ENCODE peak calls at places on chromosomes 12 and 14, in eight cellular contexts. C, A, O, B, P, D, R and Z are unnamed samples.

GRCh38 chr12:121296618-121297476 is at the start of gene CAMKK2:
- DNase-seq in A (peak; percentile 70), R (peak; percentile 95), P (peak; percentile 94), O (peak; percentile 89), C (peak; percentile 77), B (peak; percentile 73), D (peak; percentile 91), Z (peak; percentile 79)

GRCh38 chr14:68662395-68662794 is 130.5 kb downstream of the ZFP36L1 start:
- DNase-seq in R (no peak), C (no peak), O (no peak), A (peak; percentile 16), P (no peak), D (no peak), B (no peak), Z (no peak)

GRCh38 chr12:102365365-102365764 is 115.0 kb downstream of the IGF1 start:
- DNase-seq in R (no peak), D (no peak), B (no peak), A (no peak), O (no peak), C (no peak), P (no peak), Z (no peak)

GRCh38 chr12:106119301-106119700 is 19.5 kb downstream of the NUAK1 start:
- DNase-seq in P (no peak), C (no peak), A (no peak), R (no peak), D (no peak), O (no peak), B (no peak), Z (no peak)

GRCh38 chr14:97107070-97107469 is 309.9 kb downstream of the VRK1 start:
- DNase-seq in P (no peak), B (no peak), C (no peak), R (no peak), O (no peak), D (peak; percentile 99), A (no peak), Z (no peak)

GRCh38 chr12:74538491-74539258 is 1.0 kb downstream of the ATXN7L3B start:
- DNase-seq in B (peak; percentile 14), R (peak; percentile 17), C (peak; percentile 60), A (no peak), O (peak; percentile 21), D (peak; percentile 26), P (no peak), Z (peak; percentile 21)

GRCh38 chr14:20498622-20499021 is 6.7 kb upstream of the RNASE10 start:
- DNase-seq in B (no peak), P (no peak), O (no peak), C (no peak), D (no peak), A (no peak), R (no peak), Z (no peak)

GRCh38 chr14:55585854-55586253 is 5.8 kb downstream of the KTN1 start:
- DNase-seq in O (no peak), A (peak; percentile 73), R (peak; percentile 53), B (peak; percentile 51), C (no peak), D (peak; percentile 51), P (no peak), Z (peak; percentile 32)

GRCh38 chr14:96204151-96205058 is at the start of gene BDKRB2:
- DNase-seq in C (no peak), D (peak; percentile 71), P (peak; percentile 93), R (peak; percentile 96), O (peak; percentile 86), A (peak; percentile 92), B (peak; percentile 91), Z (peak; percentile 85)

GRCh38 chr12:119475650-119476049 is 117.9 kb upstream of the TMEM233 start:
- DNase-seq in D (no peak), C (no peak), P (no peak), R (no peak), O (no peak), B (no peak), A (no peak), Z (no peak)

GRCh38 chr12:121669525-121669908 is at the start of gene MORN3:
- DNase-seq in R (no peak), B (no peak), D (peak; percentile 29), O (no peak), C (no peak), P (no peak), A (no peak), Z (no peak)

GRCh38 chr12:49930515-49931288 is 19.8 kb upstream of the AQP2 start:
- DNase-seq in D (peak; percentile 59), O (no peak), R (peak; percentile 69), A (peak; percentile 83), B (peak; percentile 62), P (no peak), C (no peak), Z (peak; percentile 71)

GRCh38 chr12:27595231-27595642 is 71.2 kb downstream of the PPFIBP1 start:
- DNase-seq in C (no peak), P (peak; percentile 48), B (peak; percentile 95), O (peak; percentile 40), D (peak; percentile 30), R (peak; percentile 94), A (peak; percentile 89), Z (no peak)

GRCh38 chr14:26867171-26867757 is 269.4 kb upstream of the NOVA1 start:
- DNase-seq in A (no peak), C (no peak), D (peak; percentile 72), R (no peak), O (no peak), P (no peak), B (no peak), Z (no peak)

GRCh38 chr12:6310771-6311610 is 509 bp downstream of the PLEKHG6 start:
- DNase-seq in B (no peak), C (no peak), D (no peak), R (no peak), P (peak; percentile 79), A (no peak), O (no peak), Z (no peak)

GRCh38 chr12:6314776-6315175 is 4.3 kb downstream of the PLEKHG6 start:
- DNase-seq in C (no peak), O (no peak), D (no peak), A (no peak), B (no peak), R (no peak), P (peak; percentile 69), Z (no peak)

GRCh38 chr12:6313326-6313940 is 3.0 kb downstream of the PLEKHG6 start:
- DNase-seq in C (no peak), A (no peak), O (no peak), R (no peak), D (peak; percentile 27), B (no peak), P (peak; percentile 83), Z (peak; percentile 69)

GRCh38 chr12:6311822-6312528 is 1.5 kb downstream of the PLEKHG6 start:
- DNase-seq in C (no peak), D (no peak), P (peak; percentile 51), B (no peak), A (no peak), O (no peak), R (no peak), Z (no peak)

GRCh38 chr12:6312529-6313325 is 2.2 kb downstream of the PLEKHG6 start:
- DNase-seq in A (no peak), R (peak; percentile 38), O (peak; percentile 92), C (peak; percentile 29), B (no peak), P (peak; percentile 88), D (peak; percentile 71), Z (peak; percentile 96)
- H3K4me3 ChIP-seq in A (no peak overlapping the region), R (peak overlapping the region; percentile 45), O (peak overlapping the region; percentile 19), C (no peak overlapping the region), B (no peak overlapping the region), P (no peak overlapping the region), D (peak overlapping the region; percentile 7), Z (no peak overlapping the region)

GRCh38 chr14:72519543-72519942 is 374.4 kb downstream of the DPF3 start:
- DNase-seq in O (no peak), P (no peak), B (no peak), A (no peak), R (no peak), D (no peak), C (no peak), Z (no peak)

GRCh38 chr14:72521045-72521444 is 372.9 kb downstream of the DPF3 start:
- DNase-seq in B (no peak), P (no peak), O (no peak), A (no peak), D (peak; percentile 54), C (peak; percentile 67), R (no peak), Z (peak; percentile 32)

GRCh38 chr14:72517736-72518135 is 376.2 kb downstream of the DPF3 start:
- DNase-seq in D (no peak), C (no peak), P (no peak), O (no peak), R (peak; percentile 36), B (no peak), A (no peak), Z (no peak)

GRCh38 chr14:72516936-72517408 is 376.9 kb downstream of the DPF3 start:
- DNase-seq in P (no peak), C (peak; percentile 72), O (peak; percentile 71), R (peak; percentile 91), D (peak; percentile 95), A (peak; percentile 91), B (peak; percentile 89), Z (peak; percentile 64)

GRCh38 chr14:72518809-72519377 is 375.0 kb downstream of the DPF3 start:
- DNase-seq in A (no peak), R (no peak), B (no peak), P (no peak), O (no peak), C (peak; percentile 79), D (no peak), Z (no peak)
- H3K9ac ChIP-seq in A (no peak overlapping the region), R (no peak overlapping the region), B (no peak overlapping the region), P (no peak overlapping the region), O (peak overlapping the region; percentile 37), C (peak overlapping the region; percentile 65), D (no peak overlapping the region), Z (no peak overlapping the region)

DNA sequence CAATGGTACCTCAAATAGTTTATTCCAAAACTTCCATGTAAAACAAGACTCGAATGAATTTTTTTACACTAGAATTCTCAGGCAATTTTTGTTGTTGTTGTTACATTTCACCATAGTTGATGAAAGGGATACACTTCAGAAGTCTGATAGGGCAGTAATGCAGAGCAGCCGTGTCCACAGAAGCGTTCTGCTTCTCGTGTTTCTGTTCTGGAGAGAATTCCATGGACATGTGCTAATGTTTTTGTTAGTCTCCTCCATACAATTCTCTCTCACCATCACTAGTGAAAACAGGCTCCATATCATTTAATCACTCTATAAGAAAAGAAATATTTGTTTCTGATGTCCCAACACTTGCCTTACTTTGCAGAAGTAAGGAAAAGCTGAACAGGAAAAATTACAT is 606.1 kb downstream of the SLC16A7 start:
- DNase-seq in R (peak; percentile 82), D (no peak), P (no peak), O (no peak), C (no peak), A (peak; percentile 28), B (peak; percentile 13), Z (no peak)
- H3K4me1 ChIP-seq in R (peaks cover 13% of the 10 kb centered on the region), D (peaks cover 19% of the 10 kb centered on the region), P (no peaks in the 10 kb centered on the region), O (no peaks in the 10 kb centered on the region), C (no peaks in the 10 kb centered on the region), A (peaks cover 9% of the 10 kb centered on the region), B (peaks cover 2% of the 10 kb centered on the region), Z (peaks cover 7% of the 10 kb centered on the region)

DNA sequence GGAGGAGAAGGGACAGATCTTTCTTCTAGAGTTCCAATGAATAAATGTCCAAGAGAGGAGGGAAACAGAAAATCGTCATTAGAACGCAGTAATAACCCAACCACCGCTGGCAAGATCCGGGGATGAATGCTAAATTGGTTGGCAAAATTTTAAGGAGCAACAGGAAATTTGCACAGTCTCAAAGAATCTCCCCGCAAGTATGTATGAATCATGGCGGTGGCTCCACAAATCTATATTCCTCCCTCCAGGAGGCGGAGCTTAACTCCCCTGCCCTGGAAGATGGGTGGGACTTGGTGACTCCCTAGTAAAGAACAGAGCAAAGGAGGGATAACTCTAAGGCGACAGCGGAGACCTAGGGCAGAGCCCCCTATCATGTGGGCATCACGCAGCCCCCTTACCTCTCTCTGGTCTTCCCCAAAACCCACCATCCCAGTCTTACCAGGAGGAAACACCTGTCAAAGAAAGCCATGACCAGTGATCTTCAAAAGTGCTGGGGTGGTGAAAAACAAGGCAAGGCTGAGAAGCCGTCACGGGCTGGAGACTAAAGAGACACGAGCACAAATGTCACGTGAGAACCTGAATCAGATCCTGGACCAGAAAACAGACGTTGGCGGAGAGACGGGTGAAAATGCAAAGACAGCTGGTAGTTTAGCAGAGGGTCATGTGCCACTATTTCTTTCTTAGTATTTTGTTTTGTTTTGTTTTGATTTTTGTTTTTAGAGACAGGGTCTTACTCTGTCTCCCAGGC is 125.8 kb downstream of the NCOR2 start:
- DNase-seq in P (no peak), D (peak; percentile 74), A (peak; percentile 92), C (no peak), O (no peak), R (peak; percentile 91), B (peak; percentile 87), Z (no peak)
- H3K4me3 ChIP-seq in P (no peak overlapping the region), D (no peak overlapping the region), A (no peak overlapping the region), C (no peak overlapping the region), O (no peak overlapping the region), R (no peak overlapping the region), B (peak overlapping the region; percentile 12), Z (no peak overlapping the region)